ENCODE peak calls at places on chromosome 9, in four cellular contexts. O, K, U and Z are unnamed samples. For H3K4me1, the result is how much of the 10 kb centered on the place peaks cover.

GRCh38 chr9:90071257-90071656 is 466.4 kb downstream of the GADD45G start:
- DNase-seq in O (no peak), K (no peak), U (no peak), Z (no peak)

GRCh38 chr9:130668196-130668595 is 3.8 kb downstream of the PRDM12 start:
- DNase-seq in K (no peak), U (no peak), O (no peak), Z (no peak)

GRCh38 chr9:33466565-33467495 is 6.9 kb downstream of the NOL6 start:
- DNase-seq in O (no peak), K (peak), U (peak), Z (peak)

GRCh38 chr9:100066539-100066938 is 32.3 kb downstream of the ERP44 start:
- DNase-seq in U (no peak), K (no peak), O (no peak), Z (no peak)

GRCh38 chr9:87201316-87201715 is 254.0 kb upstream of the GAS1 start:
- DNase-seq in U (no peak), O (no peak), K (no peak), Z (no peak)

GRCh38 chr9:91420471-91421021 is 3.1 kb downstream of the NFIL3 start:
- DNase-seq in U (peak), K (no peak), O (no peak), Z (no peak)

GRCh38 chr9:37617837-37618236 is 25.4 kb upstream of the TOMM5 start:
- DNase-seq in U (no peak), K (no peak), O (no peak), Z (no peak)

GRCh38 chr9:114112778-114113585 is 13.9 kb upstream of the KIF12 start:
- DNase-seq in U (no peak), O (no peak), K (peak), Z (peak)

GRCh38 chr9:98369471-98369870 is 114.0 kb upstream of the TBC1D2 start:
- DNase-seq in O (no peak), K (no peak), U (no peak), Z (no peak)

GRCh38 chr9:14313951-14314423 is at the start of gene NFIB:
- DNase-seq in O (no peak), U (peak), K (peak), Z (peak)

GRCh38 chr9:117464941-117465616 is 50.2 kb upstream of the ASTN2 start:
- DNase-seq in K (no peak), U (no peak), O (no peak), Z (no peak)

GRCh38 chr9:38278457-38278856 is 114.0 kb upstream of the ALDH1B1 start:
- DNase-seq in O (no peak), U (no peak), K (no peak), Z (no peak)

GRCh38 chr9:131826966-131827525 is 87.2 kb upstream of the RAPGEF1 start:
- DNase-seq in K (no peak), U (no peak), O (no peak), Z (no peak)

GRCh38 chr9:12416736-12417135 is 276.4 kb upstream of the TYRP1 start:
- DNase-seq in K (no peak), U (no peak), O (no peak), Z (no peak)

GRCh38 chr9:92508018-92508417 is 25.7 kb upstream of the ASPN start:
- DNase-seq in U (no peak), O (no peak), K (no peak), Z (no peak)

GRCh38 chr9:101465330-101465915 is 29.8 kb upstream of the ALDOB start:
- DNase-seq in U (peak), O (peak), K (peak), Z (peak)

GRCh38 chr9:8660383-8660782 is 860.8 kb upstream of the DMAC1 start:
- DNase-seq in U (no peak), K (no peak), O (no peak), Z (peak)

GRCh38 chr9:112863214-112863613 is 27.5 kb downstream of the SLC46A2 start:
- DNase-seq in K (no peak), U (no peak), O (no peak), Z (no peak)

GRCh38 chr9:75852746-75853145 is 37.7 kb upstream of the PCSK5 start:
- DNase-seq in O (no peak), U (no peak), K (no peak), Z (no peak)

GRCh38 chr9:98255064-98255577 is 328 bp downstream of the TBC1D2 start:
- DNase-seq in O (no peak), U (no peak), K (peak), Z (peak)

GRCh38 chr9:81028504-81028903 is 660.8 kb downstream of the TLE1 start:
- DNase-seq in U (peak), K (peak), O (peak), Z (no peak)

GRCh38 chr9:2158111-2158610 is 143.0 kb downstream of the SMARCA2 start:
- DNase-seq in K (peak), U (no peak), O (no peak), Z (peak)

GRCh38 chr9:134536101-134536900 is 105.3 kb upstream of the COL5A1 start:
- DNase-seq in O (no peak), U (no peak), K (no peak), Z (no peak)

GRCh38 chr9:86494644-86495081 is 140.5 kb upstream of the TUT7 start:
- DNase-seq in U (no peak), O (no peak), K (peak), Z (no peak)

GRCh38 chr9:109914280-109915027 is 134.5 kb downstream of the PALM2AKAP2 start:
- DNase-seq in U (no peak), O (no peak), K (no peak), Z (no peak)

GRCh38 chr9:129319938-129320481 is 141.9 kb upstream of the IER5L start:
- DNase-seq in U (no peak), K (no peak), O (no peak), Z (peak)
- TF ChIP-seq POLR2A in U (no peak), K (no peak), O (no peak), Z (no peak)

DNA sequence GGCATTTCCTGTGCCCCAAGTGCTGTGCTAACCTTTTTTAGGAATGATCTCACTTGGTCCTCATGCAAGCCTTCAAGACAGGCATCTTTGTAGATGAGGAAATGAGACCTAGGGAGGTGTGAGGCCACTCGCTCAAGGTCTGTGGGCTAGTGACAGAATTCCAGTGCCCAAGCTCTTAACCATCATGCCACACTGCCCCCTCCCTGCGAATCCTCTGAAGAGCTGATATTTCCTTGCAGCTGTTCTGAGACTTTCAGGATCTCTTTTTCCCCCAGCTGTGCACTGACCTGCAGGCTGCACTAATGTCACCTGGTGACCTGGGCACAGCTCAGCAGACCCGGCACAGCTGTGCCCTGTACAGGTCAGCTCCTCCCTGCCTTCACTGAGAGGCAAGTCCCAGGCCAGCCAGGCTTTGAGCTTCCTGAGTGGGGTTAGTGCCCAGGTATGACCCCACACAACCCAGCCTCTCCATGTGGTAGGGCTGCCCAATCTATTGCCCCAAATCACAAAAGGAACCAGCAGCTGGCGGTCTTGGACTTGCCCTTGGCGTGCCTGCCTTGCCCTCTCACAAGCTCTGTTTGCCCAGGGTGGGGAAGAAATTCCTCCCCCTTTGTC is 32.7 kb downstream of the MORN5 start:
- DNase-seq in O (no peak), K (peak), U (no peak), Z (peak)
- TF ChIP-seq CTCF in O (no peak), K (no peak), U (no peak), Z (no peak)

DNA sequence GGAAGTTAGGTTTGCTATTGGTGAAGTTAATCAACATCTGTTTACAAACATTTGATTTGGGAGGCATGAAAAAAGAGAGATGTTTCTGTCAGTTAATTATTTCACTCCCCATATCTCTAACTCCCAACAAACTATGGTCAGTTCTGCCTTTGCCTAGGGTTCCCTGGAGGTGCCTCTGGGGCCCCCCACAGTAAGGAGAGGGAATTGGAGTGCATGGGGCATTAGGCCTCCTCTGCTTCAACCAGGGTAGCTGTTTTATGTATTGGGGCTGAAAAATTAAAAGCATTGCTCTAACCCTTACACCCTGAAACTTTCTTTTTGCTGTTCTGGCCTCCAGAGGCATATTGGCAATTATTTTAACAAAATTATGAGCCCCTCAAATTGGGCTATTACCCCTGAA is 32.3 kb downstream of the RUSC2 start:
- DNase-seq in U (no peak), O (no peak), K (no peak), Z (no peak)
- H3K4me1 ChIP-seq in U (half or more), O (under half), K (half or more), Z (half or more)

DNA sequence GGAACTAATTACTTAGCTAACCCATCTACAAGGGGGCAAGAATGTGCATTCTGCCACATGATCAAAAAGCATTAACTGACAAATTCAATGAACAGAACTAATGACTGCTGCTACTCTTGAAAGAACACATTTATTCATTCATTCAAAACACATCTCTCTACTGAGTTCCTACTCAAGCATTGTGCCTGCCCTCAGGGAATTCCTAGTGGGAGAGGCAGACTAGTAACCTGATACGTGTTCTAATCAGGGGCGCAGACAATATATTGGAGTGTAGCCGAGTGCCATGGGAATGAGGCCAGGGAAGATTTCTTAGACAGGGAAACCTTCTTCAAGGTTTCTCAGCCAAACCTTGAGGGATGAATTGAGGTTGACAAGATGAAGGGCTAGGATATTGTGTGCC is 56.7 kb upstream of the PAPPA start:
- DNase-seq in O (no peak), U (no peak), K (no peak), Z (no peak)
- TF ChIP-seq POLR2A in O (no peak), U (no peak), K (no peak), Z (no peak)

DNA sequence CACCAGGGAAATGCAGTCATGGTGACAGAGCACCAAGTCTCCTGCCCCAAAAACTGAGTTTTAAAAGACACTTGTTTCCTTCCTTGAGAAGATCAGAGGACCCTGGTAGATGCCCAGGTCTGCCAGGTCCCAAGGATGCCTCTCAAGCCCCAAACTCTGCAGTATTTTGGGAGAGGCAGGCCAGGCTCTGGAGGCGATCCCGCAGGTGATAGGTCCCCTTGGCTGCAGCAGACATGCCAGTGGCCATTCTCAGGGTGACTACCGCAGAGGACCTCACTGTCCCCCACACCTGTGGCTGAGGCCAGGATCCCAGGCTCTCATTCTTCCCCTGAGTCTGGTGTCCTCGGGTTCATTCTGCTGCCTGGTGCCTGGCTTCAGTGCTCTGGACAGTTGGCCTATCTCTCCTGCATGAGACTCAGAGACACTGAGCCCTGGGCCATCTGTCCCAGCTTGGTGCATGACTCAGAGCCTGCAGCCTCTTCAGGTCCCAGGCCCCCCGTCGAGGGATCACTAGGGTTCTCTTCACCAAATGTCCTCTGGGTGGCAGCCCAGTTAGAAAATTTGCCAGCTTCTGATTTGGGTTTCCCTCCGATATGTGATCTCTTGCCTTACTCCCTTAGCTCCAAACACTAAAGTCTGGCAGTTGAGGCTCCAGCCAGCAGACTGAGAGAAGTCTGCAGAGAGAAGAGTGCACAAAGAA is 59.7 kb upstream of the GARNL3 start:
- DNase-seq in K (peak), U (peak), O (no peak), Z (no peak)
- TF ChIP-seq CTCF in K (peak), U (peak), O (peak), Z (no peak)

GRCh38 chr9:94511134-94511942 is 43.5 kb upstream of the PCAT7 start:
- DNase-seq in O (no peak), K (no peak), U (peak), Z (no peak)
- H3K4me1 ChIP-seq in O (under half), K (under half), U (half or more), Z (under half)

GRCh38 chr9:5626727-5627634 is 1.9 kb upstream of the RIC1 start:
- DNase-seq in O (no peak), U (no peak), K (peak), Z (no peak)
- TF ChIP-seq POLR2A in O (no peak), U (no peak), K (no peak), Z (no peak)

DNA sequence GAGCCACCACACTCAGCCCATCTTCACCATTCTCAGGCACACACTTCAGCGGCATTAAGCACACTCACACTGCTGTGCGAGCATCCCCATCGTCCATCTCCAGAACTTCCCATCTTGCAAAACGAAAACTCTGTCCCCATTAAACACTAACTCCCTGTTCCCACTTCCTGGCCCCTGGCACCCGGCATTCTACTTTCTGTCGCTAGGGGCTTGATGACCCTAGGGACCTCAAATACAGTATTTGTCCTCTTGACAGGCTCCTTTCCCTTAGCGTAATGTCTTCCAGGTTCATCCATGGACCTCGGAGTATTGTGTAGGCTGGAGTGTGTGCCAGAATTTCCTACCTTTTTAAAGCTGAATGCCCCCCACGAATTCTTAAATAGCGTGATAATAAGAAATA is 14.7 kb upstream of the UBAC1 start:
- DNase-seq in K (no peak), O (no peak), U (peak), Z (no peak)
- TF ChIP-seq CTCF in K (no peak), O (no peak), U (no peak), Z (no peak)